ENCODE peak calls at places on chromosomes 12 and 14, in five cellular contexts. M is fibroblast of lung, U is MM.1S, N is OCI-LY7, A is adrenal gland. W is an unnamed sample. For H3K9me3, the result is how much of the 10 kb centered on the place peaks cover.

GRCh38 chr14:87045956-87046355 is 947.0 kb downstream of the GALC start:
- DNase-seq in M (no peak), U (no peak), N (no peak), A (no peak), W (no peak)

GRCh38 chr12:89657739-89658138 is 50.9 kb downstream of the ATP2B1 start:
- DNase-seq in M (no peak), U (no peak), N (no peak), A (no peak), W (no peak)

GRCh38 chr12:128387811-128388422 is 120.9 kb downstream of the TMEM132C start:
- DNase-seq in M (no peak), U (no peak), N (peak), A (peak), W (no peak)

GRCh38 chr12:47360771-47361388 is 281.1 kb upstream of the AMIGO2 start:
- DNase-seq in M (no peak), U (peak), N (peak), A (no peak), W (peak)

GRCh38 chr14:73153272-73153671 is 17.0 kb downstream of the PSEN1 start:
- DNase-seq in M (peak), U (no peak), N (no peak), A (no peak), W (no peak)

GRCh38 chr12:130347588-130347987 is 9.9 kb downstream of the PIWIL1 start:
- DNase-seq in M (no peak), U (no peak), N (no peak), A (no peak), W (no peak)

GRCh38 chr12:115323223-115323905 is 639.4 kb upstream of the TBX3 start:
- DNase-seq in M (peak), U (no peak), N (no peak), A (no peak), W (no peak)

GRCh38 chr12:34163443-34163842 is 141.1 kb downstream of the ALG10 start:
- DNase-seq in M (no peak), U (no peak), N (no peak), A (no peak), W (no peak)

GRCh38 chr14:35261774-35262173 is 30.4 kb upstream of the PSMA6 start:
- DNase-seq in M (no peak), U (no peak), N (peak), A (no peak), W (no peak)

GRCh38 chr12:56451147-56451546 is 1.9 kb upstream of the TIMELESS start:
- DNase-seq in M (no peak), U (no peak), N (no peak), A (no peak), W (no peak)

GRCh38 chr12:46671102-46671501 is 154.7 kb downstream of the SLC38A4 start:
- DNase-seq in M (no peak), U (no peak), N (no peak), A (no peak), W (no peak)

GRCh38 chr12:118773956-118774723 is 207.2 kb upstream of the SRRM4 start:
- DNase-seq in M (no peak), U (no peak), N (no peak), A (peak), W (no peak)

GRCh38 chr12:40559865-40560264 is 132.4 kb upstream of the CNTN1 start:
- DNase-seq in M (no peak), U (no peak), N (no peak), A (no peak), W (no peak)

GRCh38 chr14:50082784-50083466 is 33.4 kb downstream of the VCPKMT start:
- DNase-seq in M (peak), U (peak), N (peak), A (no peak), W (peak)

GRCh38 chr14:93970967-93971634 is 5.3 kb downstream of the ASB2 start:
- DNase-seq in M (no peak), U (peak), N (peak), A (no peak), W (no peak)

GRCh38 chr14:42806909-42807315 is 1200.2 kb downstream of the LRFN5 start:
- DNase-seq in M (peak), U (no peak), N (no peak), A (no peak), W (no peak)

GRCh38 chr12:120261951-120262851 is 3.3 kb downstream of the PXN start:
- DNase-seq in M (no peak), U (no peak), N (no peak), A (no peak), W (no peak)

GRCh38 chr12:82862876-82863649 is 176.4 kb downstream of the TMTC2 start:
- DNase-seq in M (no peak), U (no peak), N (no peak), A (no peak), W (no peak)

GRCh38 chr12:100669922-100670321 is 96.4 kb downstream of the GAS2L3 start:
- DNase-seq in M (no peak), U (no peak), N (no peak), A (no peak), W (no peak)

GRCh38 chr12:6791931-6792520 is 2.7 kb downstream of the CD4 start:
- DNase-seq in M (no peak), U (no peak), N (no peak), A (no peak), W (no peak)

GRCh38 chr12:124543052-124543590 is 24.3 kb downstream of the NCOR2 start:
- DNase-seq in M (no peak), U (no peak), N (peak), A (no peak), W (peak)

GRCh38 chr12:124543591-124544310 is 23.7 kb downstream of the NCOR2 start:
- DNase-seq in M (peak), U (no peak), N (peak), A (no peak), W (no peak)

GRCh38 chr12:124544311-124544970 is 23.0 kb downstream of the NCOR2 start:
- DNase-seq in M (no peak), U (no peak), N (no peak), A (no peak), W (no peak)

GRCh38 chr12:124544983-124545382 is 22.4 kb downstream of the NCOR2 start:
- DNase-seq in M (no peak), U (no peak), N (no peak), A (no peak), W (no peak)

DNA sequence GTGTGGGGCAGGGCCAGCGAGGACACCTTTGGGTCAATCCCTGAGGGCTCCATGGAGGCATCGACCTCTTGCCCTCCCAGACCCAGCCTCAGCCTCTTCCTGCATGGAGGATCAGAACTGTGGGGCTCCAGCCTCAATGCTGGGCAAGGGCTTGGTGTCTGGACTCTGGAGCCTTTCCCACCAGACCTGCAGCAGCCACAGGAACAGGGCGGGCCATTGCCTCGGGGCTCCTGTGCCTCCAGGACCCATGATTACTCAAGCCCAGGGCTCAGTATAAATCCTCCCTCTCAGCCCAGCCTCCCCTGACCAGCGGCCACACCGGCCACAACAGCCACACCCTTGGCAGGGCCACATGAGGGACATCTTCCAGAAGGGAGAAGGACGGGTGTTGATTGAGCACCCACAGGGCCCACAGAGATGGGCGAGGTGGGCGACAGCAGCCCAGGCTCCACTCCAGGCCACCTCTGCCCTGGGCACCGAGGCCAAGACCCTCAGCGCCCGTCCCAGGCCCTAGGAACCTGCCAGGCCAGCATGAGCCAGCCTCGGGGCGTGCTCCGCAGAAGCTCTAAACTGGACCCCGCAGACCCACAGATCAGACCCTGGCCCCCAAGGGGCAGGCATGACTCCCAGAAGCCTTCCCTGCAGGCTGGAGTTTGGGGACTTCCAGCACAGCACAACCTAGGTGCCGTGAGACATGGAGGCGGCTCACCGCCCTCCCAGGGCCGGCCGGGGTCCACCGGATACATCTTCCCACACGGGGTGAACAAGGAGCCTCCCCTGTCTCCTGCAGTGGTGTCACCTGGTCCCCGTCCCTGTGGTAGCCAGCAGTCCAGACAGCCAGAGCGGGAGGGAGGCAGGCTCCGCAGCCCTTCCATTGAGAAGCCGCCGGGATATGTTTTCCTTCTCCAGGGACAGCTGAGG is 25.1 kb downstream of the NCOR2 start:
- DNase-seq in M (no peak), U (no peak), N (no peak), A (no peak), W (no peak)
- H3K27ac ChIP-seq in M (no peak), U (no peak), N (no peak), A (peak), W (no peak)

GRCh38 chr12:133083345-133083744 is 2.6 kb downstream of the ZNF140 start:
- DNase-seq in M (no peak), U (no peak), N (no peak), A (no peak), W (no peak)

GRCh38 chr12:133080051-133080618 is 588 bp upstream of the ZNF140 start:
- DNase-seq in M (peak), U (peak), N (peak), A (peak), W (peak)

GRCh38 chr12:133080619-133081407 is at the start of gene ZNF140:
- DNase-seq in M (peak), U (peak), N (peak), A (peak), W (no peak)

DNA sequence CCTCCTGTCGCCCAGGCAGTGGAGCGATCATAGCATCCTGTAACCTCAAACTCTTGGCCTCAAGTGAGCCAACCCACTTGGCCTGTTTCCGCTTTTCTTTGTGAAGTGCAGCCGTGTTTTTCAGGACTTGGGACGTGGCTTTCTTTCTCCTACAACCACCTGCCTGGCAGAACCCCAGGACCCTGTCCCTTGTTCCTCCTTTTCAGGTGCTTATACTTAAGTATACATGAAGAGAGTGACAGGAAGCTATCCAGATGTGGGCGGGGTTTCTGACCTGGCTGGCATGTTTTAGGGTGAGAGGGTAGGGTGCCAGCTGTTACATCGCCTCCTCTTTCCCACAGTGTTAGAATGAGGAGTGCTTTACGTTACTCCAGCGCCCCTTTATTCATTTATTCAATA is 684 bp downstream of the ZNF140 start:
- DNase-seq in M (no peak), U (no peak), N (peak), A (peak), W (no peak)
- H3K9me3 ChIP-seq in M (under half), U (under half), N (half or more), A (under half), W (half or more)

DNA sequence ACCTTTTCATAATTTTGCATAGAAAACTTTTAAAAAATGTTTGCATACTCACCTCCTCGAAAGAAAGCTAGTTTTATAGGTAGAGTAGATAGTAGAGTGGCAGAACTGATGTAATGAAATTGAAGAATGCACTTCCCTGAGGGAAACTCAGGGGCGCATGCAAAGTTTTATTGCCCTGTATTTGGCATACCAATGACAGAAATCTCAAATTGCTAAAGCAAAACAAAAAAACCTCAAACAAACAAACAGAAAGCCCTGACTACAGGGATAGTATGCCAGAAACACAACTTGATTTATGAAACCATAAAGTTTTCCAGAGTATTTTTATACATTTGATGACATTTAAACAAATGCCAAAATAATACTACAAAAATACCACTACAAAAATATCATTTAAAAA is 1.8 kb downstream of the RASSF9 start:
- DNase-seq in M (no peak), U (no peak), N (no peak), A (no peak), W (no peak)
- H3K4me3 ChIP-seq in M (no peak), U (no peak), N (no peak), A (no peak), W (no peak)

GRCh38 chr12:99282670-99283069 is 364.9 kb upstream of the GARIN6 start:
- DNase-seq in M (no peak), U (no peak), N (peak), A (no peak), W (no peak)

GRCh38 chr12:99281277-99281676 is 366.3 kb upstream of the GARIN6 start:
- DNase-seq in M (peak), U (no peak), N (no peak), A (no peak), W (no peak)

GRCh38 chr12:99287136-99287535 is 360.4 kb upstream of the GARIN6 start:
- DNase-seq in M (no peak), U (no peak), N (no peak), A (no peak), W (no peak)

GRCh38 chr12:99282086-99282485 is 365.5 kb upstream of the GARIN6 start:
- DNase-seq in M (no peak), U (no peak), N (peak), A (no peak), W (no peak)

DNA sequence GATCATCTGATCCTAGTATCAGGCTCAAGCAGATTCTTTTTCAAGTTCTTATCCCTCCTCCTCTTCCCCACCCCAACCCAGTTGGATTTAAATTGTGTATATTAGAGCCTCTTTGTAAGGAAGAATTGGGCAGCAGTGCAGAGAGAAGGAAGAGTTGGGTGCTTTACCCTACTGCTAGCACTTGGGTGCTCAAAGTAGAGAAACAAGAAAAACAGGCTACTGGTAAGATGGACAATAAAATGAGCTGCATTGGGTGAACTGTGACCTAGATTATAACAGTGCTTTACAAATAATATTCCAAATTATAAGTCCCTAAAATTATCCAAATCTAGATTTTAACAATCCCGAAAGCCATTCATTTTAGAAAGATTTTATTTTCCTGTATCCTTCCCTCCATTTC is 363.4 kb upstream of the GARIN6 start:
- DNase-seq in M (no peak), U (no peak), N (no peak), A (no peak), W (no peak)
- H3K27ac ChIP-seq in M (no peak), U (no peak), N (no peak), A (no peak), W (no peak)

DNA sequence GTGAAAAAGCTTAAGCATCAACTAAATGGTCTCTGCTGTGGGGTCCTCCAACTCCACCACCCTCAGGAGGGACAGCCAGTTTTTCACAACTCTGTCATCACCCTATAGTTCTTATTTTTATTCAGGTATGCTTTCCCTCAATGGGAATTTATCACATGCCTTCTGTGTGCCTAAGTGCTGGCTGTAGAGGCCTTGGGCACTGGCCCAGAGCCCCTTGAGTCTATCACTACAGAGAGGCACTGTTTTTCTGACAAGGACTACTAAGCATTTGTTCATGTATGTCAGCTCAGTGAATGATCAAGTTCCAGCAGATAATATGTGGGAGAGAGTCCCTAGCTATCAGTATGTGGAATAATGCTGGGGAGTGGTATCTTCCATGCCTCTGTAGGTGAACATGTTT is 463.9 kb downstream of the NPAS3 start:
- DNase-seq in M (no peak), U (no peak), N (no peak), A (no peak), W (no peak)
- H3K9me3 ChIP-seq in M (under half), U (under half), N (under half), A (under half), W (under half)

DNA sequence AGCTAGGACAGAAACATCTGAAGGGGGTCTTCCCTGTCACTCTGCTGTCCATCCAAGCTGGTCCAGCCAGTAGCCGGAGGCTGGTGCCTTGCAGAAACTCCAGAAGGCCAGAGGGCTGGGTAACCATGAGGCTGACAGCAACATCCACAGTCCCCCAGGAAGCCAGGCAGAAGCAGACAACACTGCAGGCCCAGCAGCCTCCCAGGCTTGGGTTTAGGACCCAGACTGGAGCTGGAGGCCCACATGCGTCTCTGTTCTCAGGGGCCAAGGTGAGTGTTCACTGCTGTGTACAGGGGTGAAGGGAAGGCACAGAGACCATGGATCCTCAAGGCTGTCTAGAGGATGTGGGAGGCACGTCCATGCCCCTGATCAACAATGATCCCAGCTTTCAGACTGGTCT is 136.4 kb upstream of the PRMT8 start:
- DNase-seq in M (no peak), U (no peak), N (no peak), A (no peak), W (no peak)
- H3K4me3 ChIP-seq in M (no peak), U (no peak), N (no peak), A (no peak), W (no peak)

GRCh38 chr12:2169489-2169888 is 116.7 kb downstream of the CACNA1C start:
- DNase-seq in M (no peak), U (no peak), N (no peak), A (no peak), W (no peak)

GRCh38 chr12:2172040-2172439 is 119.3 kb downstream of the CACNA1C start:
- DNase-seq in M (no peak), U (no peak), N (no peak), A (peak), W (no peak)

GRCh38 chr12:2168808-2169207 is 116.0 kb downstream of the CACNA1C start:
- DNase-seq in M (peak), U (no peak), N (no peak), A (no peak), W (no peak)

GRCh38 chr12:2169964-2170363 is 117.2 kb downstream of the CACNA1C start:
- DNase-seq in M (peak), U (no peak), N (no peak), A (no peak), W (no peak)

GRCh38 chr12:2170376-2170775 is 117.6 kb downstream of the CACNA1C start:
- DNase-seq in M (peak), U (no peak), N (no peak), A (no peak), W (no peak)
- H3K27ac ChIP-seq in M (no peak), U (no peak), N (no peak), A (peak), W (no peak)

DNA sequence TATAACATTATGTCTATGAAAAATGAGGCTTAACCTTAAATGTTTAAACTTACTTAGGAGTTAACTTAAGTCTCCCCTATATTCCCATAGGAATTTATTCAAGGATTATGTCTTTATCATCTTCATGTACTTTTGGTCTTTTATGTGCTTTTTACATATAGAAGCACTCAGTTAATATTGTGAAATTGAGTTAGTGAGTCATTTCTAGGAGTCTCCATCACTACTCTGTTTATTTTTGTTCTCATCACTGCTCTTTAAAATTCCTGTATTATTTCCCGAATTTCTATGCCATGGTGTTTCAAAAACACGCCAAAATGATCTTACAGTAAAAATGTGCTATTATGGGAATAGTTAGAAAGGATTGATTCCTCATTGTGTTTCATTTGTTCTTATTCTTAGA is 31.6 kb downstream of the TBC1D15 start:
- DNase-seq in M (peak), U (no peak), N (no peak), A (no peak), W (no peak)
- H3K9me3 ChIP-seq in M (under half), U (under half), N (under half), A (under half), W (under half)